ENCODE peak calls at places on chromosomes 5 and 9, in five cellular contexts. P is suprapubic skin, G is GM06990, M is stomach, A is mesenchymal stem cell. K is an unnamed sample.

GRCh38 chr9:79975471-79976316 is 403.9 kb downstream of the TLE4 start:
- DNase-seq in P (no peak), M (no peak), G (no peak), A (no peak), K (no peak)

GRCh38 chr5:169758886-169759285 is 121.8 kb downstream of the DOCK2 start:
- DNase-seq in A (no peak), M (no peak), P (no peak), G (no peak), K (no peak)

GRCh38 chr5:168793844-168794837 is 215.0 kb upstream of the PANK3 start:
- DNase-seq in A (peak), G (no peak), M (no peak), P (no peak), K (peak)

GRCh38 chr5:174423538-174423937 is 300.8 kb upstream of the MSX2 start:
- DNase-seq in A (no peak), P (no peak), G (no peak), M (no peak), K (no peak)

GRCh38 chr9:113477058-113477457 is 13.5 kb downstream of the RGS3 start:
- DNase-seq in A (no peak), P (no peak), G (no peak), M (no peak), K (no peak)

GRCh38 chr9:34984049-34984448 is 5.5 kb upstream of the DNAJB5 start:
- DNase-seq in P (no peak), G (no peak), M (no peak), A (peak), K (peak)

GRCh38 chr5:159518361-159518760 is 188.1 kb upstream of the IL12B start:
- DNase-seq in A (no peak), P (no peak), M (peak), G (no peak), K (no peak)

GRCh38 chr9:132068604-132069003 is 11.1 kb downstream of the MED27 start:
- DNase-seq in A (no peak), P (no peak), G (no peak), M (no peak), K (no peak)

GRCh38 chr9:33687779-33688178 is 107.6 kb upstream of the PRSS3 start:
- DNase-seq in P (no peak), A (no peak), M (no peak), G (no peak), K (peak)

GRCh38 chr5:176734756-176735342 is 75.5 kb upstream of the UNC5A start:
- DNase-seq in P (peak), A (no peak), G (no peak), M (no peak), K (no peak)

GRCh38 chr9:87878930-87879603 is 3.6 kb upstream of the SPATA31E1 start:
- DNase-seq in M (no peak), P (no peak), G (no peak), A (peak), K (no peak)

GRCh38 chr9:130682490-130683121 is 11.0 kb upstream of the EXOSC2 start:
- DNase-seq in G (no peak), M (peak), P (no peak), A (peak), K (peak)

GRCh38 chr5:64682608-64683007 is 7.7 kb upstream of the SHISAL2B start:
- DNase-seq in P (no peak), M (no peak), G (no peak), A (no peak), K (no peak)

GRCh38 chr9:137041134-137041533 is 4.8 kb downstream of the NPDC1 start:
- DNase-seq in P (no peak), M (no peak), G (no peak), A (no peak), K (no peak)

GRCh38 chr9:137000177-137000930 is 4.0 kb upstream of the CLIC3 start:
- DNase-seq in A (peak), M (no peak), P (no peak), G (peak), K (no peak)

GRCh38 chr5:168101352-168101751 is 190.1 kb upstream of the WWC1 start:
- DNase-seq in G (no peak), M (no peak), A (no peak), P (no peak), K (no peak)

GRCh38 chr5:134833340-134834032 is 12.3 kb upstream of the C5orf24 start:
- DNase-seq in M (no peak), A (peak), G (no peak), P (no peak), K (no peak)

GRCh38 chr9:32251539-32251938 is 132.9 kb upstream of the ACO1 start:
- DNase-seq in G (no peak), P (no peak), M (peak), A (peak), K (peak)

GRCh38 chr5:135488727-135489465 is 36.7 kb upstream of the TIFAB start:
- DNase-seq in M (no peak), A (peak), G (no peak), P (no peak), K (peak)

GRCh38 chr9:69891696-69892095 is 71.1 kb downstream of the CFAP95 start:
- DNase-seq in M (no peak), A (no peak), G (no peak), P (no peak), K (no peak)

GRCh38 chr5:169272731-169273401 is 28.1 kb downstream of the SLIT3 start:
- DNase-seq in P (no peak), A (no peak), G (no peak), M (no peak), K (no peak)

GRCh38 chr9:133113163-133113927 is 7.7 kb downstream of the RALGDS start:
- DNase-seq in P (no peak), M (no peak), A (peak), G (no peak), K (no peak)

GRCh38 chr5:56815657-56816545 is 552 bp downstream of the MAP3K1 start:
- DNase-seq in P (no peak), M (peak), G (peak), A (peak), K (peak)

GRCh38 chr9:91562412-91562811 is 138.8 kb upstream of the NFIL3 start:
- DNase-seq in M (no peak), G (no peak), A (peak), P (no peak), K (no peak)

DNA sequence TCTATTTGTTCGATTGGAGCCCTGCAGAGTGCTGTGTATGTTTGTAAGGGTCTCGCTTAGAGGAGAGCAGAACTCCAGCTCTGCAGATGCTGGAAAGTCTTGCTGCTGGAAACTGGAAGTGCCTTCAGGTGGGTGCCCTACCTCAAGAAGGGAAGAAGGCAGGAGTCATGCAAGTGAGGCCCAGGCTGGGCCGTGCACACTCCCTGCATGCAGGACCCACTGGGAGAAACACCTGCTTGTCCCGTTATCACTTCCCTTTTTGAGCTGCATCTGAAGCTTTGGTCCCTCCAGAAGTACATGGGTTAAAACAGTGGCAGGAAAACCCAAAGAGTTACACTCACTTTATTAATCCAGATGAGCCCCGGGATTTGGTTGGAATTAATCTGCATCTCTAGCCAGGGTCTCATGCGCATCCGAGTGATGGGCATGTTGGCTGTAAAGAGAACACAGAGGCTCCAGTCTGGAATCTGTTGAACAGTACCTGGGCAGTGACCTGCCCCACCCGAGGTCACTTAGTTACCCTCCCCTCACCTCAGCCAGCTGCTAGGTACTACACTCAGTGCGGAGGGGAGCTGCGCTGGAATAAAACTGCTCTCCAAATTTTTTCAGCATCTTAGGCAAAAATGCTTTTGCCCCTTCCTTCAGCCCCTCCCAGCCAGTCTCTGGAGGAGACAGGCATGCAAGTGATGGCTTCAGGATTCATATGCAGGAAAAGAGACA is 1.4 kb downstream of the IRF1 start:
- DNase-seq in G (no peak), M (peak), P (no peak), A (peak), K (peak)
- H3K4me3 ChIP-seq in G (peak), M (peak), P (peak), A (peak), K (peak)

GRCh38 chr9:26955222-26955903 is 849 bp upstream of the IFT74 start:
- DNase-seq in G (peak), P (no peak), M (no peak), A (peak), K (no peak)
- H3K4me3 ChIP-seq in G (peak), P (peak), M (peak), A (no peak), K (peak)

GRCh38 chr5:61330879-61331406 is 1.1 kb upstream of the ZSWIM6 start:
- DNase-seq in M (peak), A (peak), P (no peak), G (peak), K (peak)
- H3K4me3 ChIP-seq in M (peak), A (peak), P (peak), G (peak), K (peak)

GRCh38 chr9:96620832-96621269 is 1.2 kb upstream of the CDC14B start:
- DNase-seq in M (no peak), A (peak), P (no peak), G (no peak), K (peak)
- H3K4me3 ChIP-seq in M (no peak), A (no peak), P (no peak), G (no peak), K (no peak)

GRCh38 chr5:161263186-161263585 is 283.3 kb downstream of the GABRB2 start:
- DNase-seq in A (no peak), G (no peak), P (no peak), M (no peak), K (no peak)
- H3K4me3 ChIP-seq in A (no peak), G (no peak), P (no peak), M (no peak), K (no peak)

DNA sequence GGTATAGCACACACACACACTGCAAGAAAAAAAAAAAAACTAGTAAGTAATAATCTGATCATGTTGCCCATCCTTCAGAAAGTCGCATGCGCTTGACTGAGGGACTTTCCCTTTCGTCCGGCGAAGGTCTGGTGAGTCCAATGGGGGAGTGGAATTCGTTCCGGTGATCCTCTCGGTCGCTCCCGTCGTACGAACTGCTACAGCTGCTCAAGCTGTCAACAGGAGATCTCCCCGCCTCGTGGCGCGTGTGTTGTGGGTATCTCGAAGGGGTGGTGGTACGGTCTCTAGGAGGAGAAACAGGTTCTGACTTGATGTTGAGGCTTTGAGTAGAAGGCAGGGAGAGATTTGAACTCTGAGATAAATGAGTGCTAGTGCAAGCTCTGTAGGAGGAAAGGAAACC is 160.4 kb downstream of the MEF2C start:
- DNase-seq in G (no peak), M (no peak), A (no peak), P (no peak), K (no peak)
- H3K4me3 ChIP-seq in G (no peak), M (no peak), A (no peak), P (no peak), K (no peak)

DNA sequence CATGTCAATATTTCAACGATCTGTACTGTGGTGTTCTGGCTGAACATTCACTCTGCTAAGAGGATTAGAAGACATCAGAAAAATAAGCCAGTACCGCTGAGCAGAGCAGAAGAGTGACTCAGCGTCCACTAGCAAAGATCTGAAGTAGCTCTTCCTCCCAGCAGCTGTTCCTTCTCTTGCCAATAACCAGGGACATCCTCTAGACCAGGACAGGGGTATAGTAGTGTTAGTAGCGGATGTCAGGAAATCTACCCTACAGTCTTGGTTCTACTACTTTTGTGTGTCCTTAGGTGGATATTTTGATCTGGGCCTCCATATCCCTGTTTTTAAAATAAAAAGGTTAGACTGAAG is 103.6 kb downstream of the TSSK1B start:
- DNase-seq in G (no peak), P (no peak), M (no peak), A (peak), K (peak)
- H3K4me3 ChIP-seq in G (no peak), P (no peak), M (no peak), A (no peak), K (no peak)

DNA sequence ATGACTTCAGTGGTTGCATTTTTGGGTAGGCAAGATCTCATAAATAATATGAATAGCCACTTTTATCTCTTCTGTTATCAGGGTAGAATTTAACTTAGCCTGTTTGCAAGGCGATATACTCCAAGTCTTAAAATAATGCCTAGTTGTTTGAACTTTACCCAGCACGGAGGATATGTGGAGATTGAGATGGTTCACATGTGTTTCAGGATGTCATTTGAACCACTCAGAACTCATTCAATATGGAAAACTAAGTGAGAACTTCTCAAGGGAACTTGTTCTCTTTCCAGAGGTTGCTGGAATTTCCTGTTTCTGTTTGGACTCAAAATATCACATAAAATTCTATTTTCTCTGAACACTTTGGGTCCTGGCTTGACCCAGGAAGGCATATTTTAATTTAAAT is 139.1 kb upstream of the MYO10 start:
- DNase-seq in G (no peak), A (no peak), M (no peak), P (no peak), K (no peak)
- H3K4me3 ChIP-seq in G (no peak), A (no peak), M (no peak), P (no peak), K (no peak)

DNA sequence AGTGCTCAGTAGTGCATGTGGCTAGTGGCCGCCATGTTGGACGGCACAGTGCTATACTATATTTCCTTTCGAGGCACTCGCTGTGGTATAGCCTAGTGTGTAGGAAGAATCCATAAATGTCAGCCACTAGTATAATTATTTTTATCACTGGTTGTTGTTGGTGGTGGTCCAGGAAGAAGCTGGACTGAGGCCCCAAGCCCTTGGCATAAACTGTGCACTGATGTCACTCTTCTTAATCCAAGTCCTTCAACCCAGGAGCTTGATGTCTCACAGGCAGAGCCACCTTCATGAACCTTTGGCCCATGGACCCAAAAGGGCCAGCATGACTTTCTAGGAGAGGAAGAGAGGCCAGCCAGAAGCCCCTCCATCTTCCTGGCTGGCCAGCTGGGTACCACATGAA is 32.5 kb upstream of the SYNPO start:
- DNase-seq in G (no peak), P (no peak), M (no peak), A (no peak), K (no peak)
- H3K4me3 ChIP-seq in G (no peak), P (no peak), M (no peak), A (no peak), K (no peak)

GRCh38 chr5:139294372-139295165 is 1.0 kb downstream of the MATR3 start:
- DNase-seq in A (peak), P (peak), M (peak), G (peak), K (peak)

GRCh38 chr5:139297439-139298133 is 4.0 kb downstream of the MATR3 start:
- DNase-seq in A (no peak), P (no peak), G (no peak), M (no peak), K (no peak)

GRCh38 chr5:139296862-139297326 is 3.4 kb downstream of the MATR3 start:
- DNase-seq in G (no peak), P (no peak), M (no peak), A (no peak), K (no peak)

GRCh38 chr5:139296198-139296597 is 2.7 kb downstream of the MATR3 start:
- DNase-seq in A (no peak), G (no peak), M (no peak), P (no peak), K (no peak)

GRCh38 chr5:139295692-139296091 is 2.2 kb downstream of the MATR3 start:
- DNase-seq in M (no peak), P (no peak), A (peak), G (no peak), K (no peak)
- H3K4me3 ChIP-seq in M (peak), P (peak), A (peak), G (peak), K (peak)